ENCODE peak calls at places on chromosomes 11 and 22, in four cellular contexts. O is heart left ventricle, N is HepG2, L is astrocyte of the cerebellum. Q is an unnamed sample.

GRCh38 chr11:112355726-112356125 is 95.1 kb upstream of the PLET1 start:
- DNase-seq in L (no peak), N (no peak), O (no peak), Q (no peak)

GRCh38 chr22:32764330-32765116 is 37.0 kb upstream of the TIMP3 start:
- DNase-seq in L (no peak), N (no peak), O (peak; percentile 74), Q (peak; percentile 61)

GRCh38 chr11:2446590-2447252 is 1.9 kb downstream of the KCNQ1 start:
- DNase-seq in N (no peak), O (peak; percentile 48), L (no peak), Q (no peak)

GRCh38 chr22:39381009-39381755 is 18.4 kb upstream of the TAB1 start:
- DNase-seq in N (no peak), O (no peak), L (no peak), Q (no peak)

GRCh38 chr11:75219869-75220268 is 20.7 kb upstream of the TPBGL start:
- DNase-seq in L (no peak), N (no peak), O (no peak), Q (no peak)

GRCh38 chr11:123654566-123655081 is at the start of gene SCN3B:
- DNase-seq in O (peak; percentile 75), L (peak; percentile 47), N (peak; percentile 24), Q (no peak)

GRCh38 chr11:116379185-116379828 is 393.5 kb downstream of the BUD13 start:
- DNase-seq in L (peak; percentile 3), O (no peak), N (peak; percentile 21), Q (no peak)

GRCh38 chr22:46665751-46666280 is 45.6 kb downstream of the GRAMD4 start:
- DNase-seq in O (no peak), N (no peak), L (no peak), Q (no peak)

GRCh38 chr22:46638601-46639431 is 18.6 kb downstream of the GRAMD4 start:
- DNase-seq in O (no peak), L (no peak), N (peak; percentile 99), Q (no peak)

GRCh38 chr11:96105197-96105895 is 181.4 kb upstream of the MTMR2 start:
- DNase-seq in O (no peak), L (no peak), N (peak; percentile 59), Q (no peak)

GRCh38 chr11:72738199-72739141 is 13.7 kb downstream of the ARAP1 start:
- DNase-seq in L (no peak), O (peak; percentile 51), N (no peak), Q (no peak)

GRCh38 chr22:24925586-24926427 is 20.7 kb downstream of the LHFPL7 start:
- DNase-seq in L (no peak), N (no peak), O (no peak), Q (no peak)
- TF ChIP-seq CTCF in L (no peak), N (no peak), O (no peak), Q (no peak)

GRCh38 chr11:94574193-94574961 is 7.2 kb downstream of the PIWIL4 start:
- DNase-seq in N (no peak), L (no peak), O (no peak), Q (peak; percentile 67)
- H3K4me3 ChIP-seq in N (no peak overlapping the region), L (no peak overlapping the region), O (peak overlapping the region; percentile 44), Q (peak overlapping the region; percentile 41)

DNA sequence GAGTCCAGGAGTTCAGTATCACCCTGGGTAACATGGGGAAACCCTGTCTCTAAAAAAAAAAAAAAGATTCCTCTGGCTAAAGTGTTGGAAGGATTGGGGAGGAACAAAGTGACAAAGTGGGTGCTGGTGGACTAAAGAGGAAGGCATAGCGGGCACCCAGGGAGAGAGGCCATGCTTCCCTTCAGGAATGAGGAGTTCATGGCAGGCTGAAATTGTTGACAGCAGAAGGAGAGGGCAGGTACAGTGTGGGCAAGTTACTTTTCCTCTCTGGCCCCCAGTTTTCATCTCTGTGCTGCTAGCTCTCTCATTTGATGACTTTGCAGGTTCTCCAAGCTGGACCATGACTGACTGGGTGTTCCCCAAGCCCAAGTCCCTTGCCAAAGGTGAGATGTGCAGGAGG is 4.4 kb upstream of the SYT13 start:
- DNase-seq in O (no peak), L (no peak), N (no peak), Q (no peak)
- TF ChIP-seq CTCF in O (no peak), L (no peak), N (no peak), Q (no peak)

GRCh38 chr22:38033522-38034277 is 23.5 kb upstream of the PICK1 start:
- DNase-seq in O (no peak), L (no peak), N (no peak), Q (no peak)
- H3K4me3 ChIP-seq in O (no peak overlapping the region), L (no peak overlapping the region), N (no peak overlapping the region), Q (no peak overlapping the region)

GRCh38 chr11:102685311-102685710 is 20.3 kb downstream of the MMP27 start:
- DNase-seq in N (no peak), L (no peak), O (no peak), Q (no peak)

GRCh38 chr11:102680945-102681344 is 24.6 kb downstream of the MMP27 start:
- DNase-seq in L (no peak), N (no peak), O (no peak), Q (peak; percentile 11)

GRCh38 chr11:102678022-102678421 is 27.5 kb downstream of the MMP27 start:
- DNase-seq in N (no peak), O (no peak), L (no peak), Q (no peak)

GRCh38 chr11:102685769-102686168 is 19.8 kb downstream of the MMP27 start:
- DNase-seq in N (no peak), L (no peak), O (no peak), Q (no peak)

DNA sequence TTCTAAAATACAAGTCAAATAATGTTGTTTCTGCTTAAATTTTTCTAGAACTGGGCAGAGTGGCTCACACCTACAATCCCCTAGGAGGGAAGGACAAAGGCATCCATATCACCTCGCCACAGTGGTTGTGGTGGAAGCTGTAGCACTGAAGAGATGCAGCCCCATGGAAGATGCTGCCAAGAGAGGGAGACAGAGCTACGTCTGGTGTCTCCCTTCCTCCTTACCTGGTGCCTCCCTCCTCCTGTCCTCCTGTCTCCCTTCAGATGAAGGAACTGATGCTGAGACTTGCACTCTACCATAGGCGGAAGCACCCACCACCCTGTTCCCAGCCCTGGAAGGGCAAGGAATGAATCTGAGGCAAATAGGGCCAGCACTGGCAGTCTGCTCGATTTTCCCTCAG is 22.3 kb downstream of the MMP27 start:
- DNase-seq in L (no peak), N (no peak), O (no peak), Q (no peak)
- TF ChIP-seq CTCF in L (no peak), N (peak; percentile 31), O (no peak), Q (no peak)

DNA sequence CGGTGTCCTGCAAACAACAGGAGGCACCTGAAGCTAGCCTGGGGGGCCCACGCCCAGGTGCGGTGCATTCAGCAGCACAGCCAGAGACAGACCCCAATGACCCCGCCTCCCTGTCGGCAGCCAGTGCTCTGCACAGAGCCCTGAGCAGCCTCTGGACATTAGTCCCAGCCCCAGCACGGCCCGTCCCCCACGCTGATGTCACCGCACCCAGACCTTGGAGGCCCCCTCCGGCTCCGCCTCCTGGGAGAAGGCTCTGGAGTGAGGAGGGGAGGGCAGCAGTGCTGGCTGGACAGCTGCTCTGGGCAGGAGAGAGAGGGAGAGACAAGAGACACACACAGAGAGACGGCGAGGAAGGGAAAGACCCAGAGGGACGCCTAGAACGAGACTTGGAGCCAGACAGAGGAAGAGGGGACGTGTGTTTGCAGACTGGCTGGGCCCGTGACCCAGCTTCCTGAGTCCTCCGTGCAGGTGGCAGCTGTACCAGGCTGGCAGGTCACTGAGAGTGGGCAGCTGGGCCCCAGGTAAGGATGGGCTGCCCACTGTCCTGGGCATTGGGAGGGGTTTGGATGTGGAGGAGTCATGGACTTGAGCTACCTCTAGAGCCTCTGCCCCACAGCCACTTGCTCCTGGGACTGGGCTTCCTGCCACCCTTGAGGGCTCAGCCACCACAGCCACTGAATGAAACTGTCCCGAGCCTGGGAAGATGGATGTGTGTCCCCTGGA is at the start of gene MYO7A:
- DNase-seq in L (no peak), N (peak; percentile 89), O (peak; percentile 81), Q (no peak)
- H3K4me3 ChIP-seq in L (peak within 1 kb of the TSS; percentile 40), N (peak within 1 kb of the TSS; percentile 54), O (peak within 1 kb of the TSS; percentile 53), Q (peak within 1 kb of the TSS; percentile 58)

DNA sequence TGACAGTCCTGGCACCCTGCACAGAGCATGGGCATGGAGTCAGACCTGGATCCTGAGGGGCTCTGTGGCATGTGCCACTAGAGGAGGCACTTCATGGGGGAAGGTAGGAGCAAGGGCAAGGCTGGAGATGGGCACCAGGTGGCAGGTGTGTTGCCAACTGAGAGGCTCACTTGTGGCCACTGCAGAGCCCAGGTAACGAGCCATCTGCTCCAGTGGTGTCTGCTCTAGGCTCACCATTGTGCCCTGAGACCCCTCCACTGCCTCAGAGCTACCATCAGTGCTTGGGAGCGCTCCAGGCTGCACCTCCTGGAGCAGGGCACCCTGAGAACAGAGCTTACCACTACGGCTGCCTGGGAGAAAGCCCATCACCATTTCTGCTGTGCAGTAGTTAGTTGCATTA is 1.3 kb upstream of the ZDHHC8 start:
- DNase-seq in N (no peak), L (no peak), O (no peak), Q (no peak)
- TF ChIP-seq CTCF in N (no peak), L (no peak), O (no peak), Q (no peak)

GRCh38 chr22:42932857-42933782 is 76.0 kb upstream of the ARFGAP3 start:
- DNase-seq in N (no peak), L (no peak), O (peak; percentile 53), Q (no peak)

GRCh38 chr22:42931421-42932196 is 74.5 kb upstream of the ARFGAP3 start:
- DNase-seq in O (no peak), N (no peak), L (no peak), Q (no peak)

GRCh38 chr22:42934338-42934737 is 77.3 kb upstream of the ARFGAP3 start:
- DNase-seq in L (no peak), O (no peak), N (no peak), Q (no peak)

GRCh38 chr22:42932197-42932519 is 75.1 kb upstream of the ARFGAP3 start:
- DNase-seq in L (no peak), O (no peak), N (no peak), Q (no peak)

GRCh38 chr22:42933783-42934144 is 76.7 kb upstream of the ARFGAP3 start:
- DNase-seq in N (peak; percentile 33), O (no peak), L (peak; percentile 88), Q (peak; percentile 80)
- H3K4me3 ChIP-seq in N (no peak overlapping the region), O (peak overlapping the region; percentile 15), L (no peak overlapping the region), Q (no peak overlapping the region)

DNA sequence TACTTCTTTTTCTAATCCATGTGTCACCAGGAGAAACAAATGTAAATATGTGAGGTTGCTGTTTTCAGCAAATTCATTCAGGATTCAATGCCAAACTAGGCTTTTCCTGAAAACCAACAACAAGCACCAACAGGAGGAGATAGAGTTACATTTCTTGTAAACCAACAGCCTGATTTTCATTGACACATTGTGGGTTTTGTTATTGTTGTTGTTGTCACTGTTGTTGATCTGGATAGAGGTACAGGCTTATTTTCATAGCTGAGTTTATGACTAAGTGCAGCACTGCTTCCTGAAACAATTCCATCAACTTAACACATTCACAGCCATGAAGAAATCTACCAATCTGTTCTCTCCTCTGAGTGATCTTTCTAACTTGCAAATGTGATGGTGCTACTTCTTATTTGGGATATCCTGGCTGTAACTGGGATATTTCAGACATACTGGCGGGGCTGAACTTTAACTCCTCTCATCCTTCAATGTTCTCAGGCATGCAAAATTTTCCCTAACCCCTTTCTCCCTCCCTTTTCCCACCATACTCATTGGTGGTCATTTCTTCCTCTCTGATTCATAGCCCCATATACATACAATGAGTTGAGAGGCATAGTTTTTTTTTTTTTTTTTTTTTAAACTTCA is 65.5 kb downstream of the ME3 start:
- DNase-seq in N (no peak), L (no peak), O (no peak), Q (no peak)
- TF ChIP-seq CTCF in N (no peak), L (no peak), O (no peak), Q (peak; percentile 33)